ENCODE peak calls at places on chromosomes 2 and 18, in ten cellular contexts. One of them, this sample, is unnamed.

GRCh38 chr2:179692610-179693009 is 168.8 kb downstream of the ZNF385B start:
- DNase-seq in MM.1S: no peak
- DNase-seq in IMR-90: peak; percentile 39
- DNase-seq in pancreas: no peak
- DNase-seq in activated CD4-positive, alpha-beta T cell treated with anti-CD3 and anti-CD28 coated beads for 24 hours: no peak
- DNase-seq in stimulated activated naive CD4-positive, alpha-beta T cell: no peak
- DNase-seq in colonic mucosa: no peak
- DNase-seq in aorta: no peak
- DNase-seq in HCT116: no peak
- DNase-seq in NCI-H1105: no peak
- DNase-seq in this sample: no peak

GRCh38 chr18:36578871-36579270 is 249.9 kb downstream of the TPGS2 start:
- DNase-seq in MM.1S: no peak
- DNase-seq in IMR-90: peak; percentile 62
- DNase-seq in pancreas: no peak
- DNase-seq in activated CD4-positive, alpha-beta T cell treated with anti-CD3 and anti-CD28 coated beads for 24 hours: no peak
- DNase-seq in stimulated activated naive CD4-positive, alpha-beta T cell: no peak
- DNase-seq in colonic mucosa: no peak
- DNase-seq in aorta: no peak
- DNase-seq in HCT116: no peak
- DNase-seq in NCI-H1105: no peak
- DNase-seq in this sample: no peak

GRCh38 chr2:237091779-237092436 is 6.2 kb downstream of the COPS8 start:
- DNase-seq in MM.1S: no peak
- DNase-seq in IMR-90: peak; percentile 69
- DNase-seq in pancreas: no peak
- DNase-seq in activated CD4-positive, alpha-beta T cell treated with anti-CD3 and anti-CD28 coated beads for 24 hours: no peak
- DNase-seq in stimulated activated naive CD4-positive, alpha-beta T cell: no peak
- DNase-seq in colonic mucosa: no peak
- DNase-seq in aorta: no peak
- DNase-seq in HCT116: no peak
- DNase-seq in NCI-H1105: no peak
- DNase-seq in this sample: no peak

GRCh38 chr2:183840061-183840584 is 715.9 kb downstream of the NUP35 start:
- DNase-seq in MM.1S: no peak
- DNase-seq in IMR-90: no peak
- DNase-seq in pancreas: no peak
- DNase-seq in activated CD4-positive, alpha-beta T cell treated with anti-CD3 and anti-CD28 coated beads for 24 hours: no peak
- DNase-seq in stimulated activated naive CD4-positive, alpha-beta T cell: no peak
- DNase-seq in colonic mucosa: no peak
- DNase-seq in aorta: no peak
- DNase-seq in HCT116: no peak
- DNase-seq in NCI-H1105: no peak
- DNase-seq in this sample: no peak

GRCh38 chr2:23609254-23609653 is 224.3 kb downstream of the KLHL29 start:
- DNase-seq in MM.1S: no peak
- DNase-seq in IMR-90: no peak
- DNase-seq in pancreas: no peak
- DNase-seq in activated CD4-positive, alpha-beta T cell treated with anti-CD3 and anti-CD28 coated beads for 24 hours: no peak
- DNase-seq in stimulated activated naive CD4-positive, alpha-beta T cell: no peak
- DNase-seq in colonic mucosa: no peak
- DNase-seq in aorta: no peak
- DNase-seq in HCT116: no peak
- DNase-seq in NCI-H1105: no peak
- DNase-seq in this sample: no peak

GRCh38 chr2:116200086-116200485 is 1614.4 kb upstream of the DDX18 start:
- DNase-seq in MM.1S: no peak
- DNase-seq in IMR-90: no peak
- DNase-seq in pancreas: no peak
- DNase-seq in activated CD4-positive, alpha-beta T cell treated with anti-CD3 and anti-CD28 coated beads for 24 hours: no peak
- DNase-seq in stimulated activated naive CD4-positive, alpha-beta T cell: no peak
- DNase-seq in colonic mucosa: no peak
- DNase-seq in aorta: no peak
- DNase-seq in HCT116: no peak
- DNase-seq in NCI-H1105: no peak
- DNase-seq in this sample: no peak

GRCh38 chr2:100270381-100271146 is 51.7 kb downstream of the LONRF2 start:
- DNase-seq in MM.1S: no peak
- DNase-seq in IMR-90: no peak
- DNase-seq in pancreas: no peak
- DNase-seq in activated CD4-positive, alpha-beta T cell treated with anti-CD3 and anti-CD28 coated beads for 24 hours: no peak
- DNase-seq in stimulated activated naive CD4-positive, alpha-beta T cell: no peak
- DNase-seq in colonic mucosa: no peak
- DNase-seq in aorta: no peak
- DNase-seq in HCT116: no peak
- DNase-seq in NCI-H1105: no peak
- DNase-seq in this sample: no peak

GRCh38 chr2:100653449-100654045 is 90.8 kb downstream of the PDCL3 start:
- DNase-seq in MM.1S: no peak
- DNase-seq in IMR-90: no peak
- DNase-seq in pancreas: no peak
- DNase-seq in activated CD4-positive, alpha-beta T cell treated with anti-CD3 and anti-CD28 coated beads for 24 hours: no peak
- DNase-seq in stimulated activated naive CD4-positive, alpha-beta T cell: peak; percentile 86
- DNase-seq in colonic mucosa: no peak
- DNase-seq in aorta: no peak
- DNase-seq in HCT116: no peak
- DNase-seq in NCI-H1105: no peak
- DNase-seq in this sample: no peak

GRCh38 chr2:215059724-215060123 is 78.7 kb downstream of the ABCA12 start:
- DNase-seq in MM.1S: no peak
- DNase-seq in IMR-90: peak; percentile 11
- DNase-seq in pancreas: no peak
- DNase-seq in activated CD4-positive, alpha-beta T cell treated with anti-CD3 and anti-CD28 coated beads for 24 hours: no peak
- DNase-seq in stimulated activated naive CD4-positive, alpha-beta T cell: no peak
- DNase-seq in colonic mucosa: no peak
- DNase-seq in aorta: no peak
- DNase-seq in HCT116: no peak
- DNase-seq in NCI-H1105: no peak
- DNase-seq in this sample: peak; percentile 28

GRCh38 chr2:189204322-189204941 is 24.9 kb upstream of the COL5A2 start:
- DNase-seq in MM.1S: peak; percentile 9
- DNase-seq in IMR-90: peak; percentile 67
- DNase-seq in pancreas: no peak
- DNase-seq in activated CD4-positive, alpha-beta T cell treated with anti-CD3 and anti-CD28 coated beads for 24 hours: no peak
- DNase-seq in stimulated activated naive CD4-positive, alpha-beta T cell: no peak
- DNase-seq in colonic mucosa: no peak
- DNase-seq in aorta: no peak
- DNase-seq in HCT116: peak; percentile 22
- DNase-seq in NCI-H1105: no peak
- DNase-seq in this sample: no peak

GRCh38 chr2:121159291-121160144 is 125.5 kb downstream of the TFCP2L1 start:
- DNase-seq in MM.1S: no peak
- DNase-seq in IMR-90: no peak
- DNase-seq in pancreas: no peak
- DNase-seq in activated CD4-positive, alpha-beta T cell treated with anti-CD3 and anti-CD28 coated beads for 24 hours: no peak
- DNase-seq in stimulated activated naive CD4-positive, alpha-beta T cell: no peak
- DNase-seq in colonic mucosa: no peak
- DNase-seq in aorta: no peak
- DNase-seq in HCT116: no peak
- DNase-seq in NCI-H1105: no peak
- DNase-seq in this sample: no peak

GRCh38 chr2:99797475-99797874 is 307.7 kb upstream of the REV1 start:
- DNase-seq in MM.1S: no peak
- DNase-seq in IMR-90: no peak
- DNase-seq in pancreas: no peak
- DNase-seq in activated CD4-positive, alpha-beta T cell treated with anti-CD3 and anti-CD28 coated beads for 24 hours: no peak
- DNase-seq in stimulated activated naive CD4-positive, alpha-beta T cell: no peak
- DNase-seq in colonic mucosa: no peak
- DNase-seq in aorta: no peak
- DNase-seq in HCT116: no peak
- DNase-seq in NCI-H1105: no peak
- DNase-seq in this sample: no peak

GRCh38 chr18:37577051-37577611 is 11.5 kb upstream of the CELF4 start:
- DNase-seq in MM.1S: no peak
- DNase-seq in IMR-90: no peak
- DNase-seq in pancreas: no peak
- DNase-seq in activated CD4-positive, alpha-beta T cell treated with anti-CD3 and anti-CD28 coated beads for 24 hours: no peak
- DNase-seq in stimulated activated naive CD4-positive, alpha-beta T cell: no peak
- DNase-seq in colonic mucosa: no peak
- DNase-seq in aorta: no peak
- DNase-seq in HCT116: no peak
- DNase-seq in NCI-H1105: no peak
- DNase-seq in this sample: no peak

GRCh38 chr2:105772362-105772761 is 27.6 kb downstream of the NCK2 start:
- DNase-seq in MM.1S: no peak
- DNase-seq in IMR-90: no peak
- DNase-seq in pancreas: no peak
- DNase-seq in activated CD4-positive, alpha-beta T cell treated with anti-CD3 and anti-CD28 coated beads for 24 hours: no peak
- DNase-seq in stimulated activated naive CD4-positive, alpha-beta T cell: no peak
- DNase-seq in colonic mucosa: no peak
- DNase-seq in aorta: no peak
- DNase-seq in HCT116: no peak
- DNase-seq in NCI-H1105: no peak
- DNase-seq in this sample: no peak

GRCh38 chr2:29123584-29124349 is 8.6 kb downstream of the CLIP4 start:
- DNase-seq in MM.1S: no peak
- DNase-seq in IMR-90: peak; percentile 91
- DNase-seq in pancreas: no peak
- DNase-seq in activated CD4-positive, alpha-beta T cell treated with anti-CD3 and anti-CD28 coated beads for 24 hours: no peak
- DNase-seq in stimulated activated naive CD4-positive, alpha-beta T cell: no peak
- DNase-seq in colonic mucosa: no peak
- DNase-seq in aorta: no peak
- DNase-seq in HCT116: peak; percentile 77
- DNase-seq in NCI-H1105: no peak
- DNase-seq in this sample: no peak

GRCh38 chr2:161426416-161426787 is 10.3 kb downstream of the TBR1 start:
- DNase-seq in MM.1S: no peak
- DNase-seq in IMR-90: no peak
- DNase-seq in pancreas: no peak
- DNase-seq in activated CD4-positive, alpha-beta T cell treated with anti-CD3 and anti-CD28 coated beads for 24 hours: no peak
- DNase-seq in stimulated activated naive CD4-positive, alpha-beta T cell: no peak
- DNase-seq in colonic mucosa: no peak
- DNase-seq in aorta: no peak
- DNase-seq in HCT116: no peak
- DNase-seq in NCI-H1105: no peak
- DNase-seq in this sample: no peak

GRCh38 chr2:159249955-159250723 is 36.4 kb downstream of the WDSUB1 start:
- DNase-seq in MM.1S: no peak
- DNase-seq in IMR-90: peak; percentile 72
- DNase-seq in pancreas: peak; percentile 22
- DNase-seq in activated CD4-positive, alpha-beta T cell treated with anti-CD3 and anti-CD28 coated beads for 24 hours: no peak
- DNase-seq in stimulated activated naive CD4-positive, alpha-beta T cell: no peak
- DNase-seq in colonic mucosa: peak; percentile 75
- DNase-seq in aorta: peak; percentile 78
- DNase-seq in HCT116: peak; percentile 84
- DNase-seq in NCI-H1105: peak; percentile 1
- DNase-seq in this sample: no peak

This sample was measured in DMS 273 treated with DMSO at 0.1 percent for 48 hours.